ENCODE peak calls at places on chromosomes 13 and 19, in eight cellular contexts. O is GM06990; W is stomach; N is small intestine; Z is activated gamma-delta T cell treated with Interleukin-2 at 50 U/mL for 16 hours; K is ACHN; J is CD8-positive, alpha-beta T cell; G is suprapubic skin. I is an unnamed sample.

GRCh38 chr19:604355-604754 is 14.7 kb downstream of the HCN2 start:
- DNase-seq in Z (no peak), G (no peak), J (no peak), K (no peak), O (peak; percentile 78), W (no peak), N (no peak), I (no peak)

GRCh38 chr19:11457115-11457514 is 21.7 kb downstream of the PRKCSH start:
- DNase-seq in N (no peak), K (no peak), W (no peak), Z (no peak), J (no peak), G (no peak), O (no peak), I (no peak)

GRCh38 chr13:32911506-32911905 is 104.7 kb upstream of the KL start:
- DNase-seq in K (peak; percentile 70), G (no peak), Z (no peak), J (no peak), N (peak; percentile 19), W (no peak), O (no peak), I (peak; percentile 61)

GRCh38 chr19:6108721-6109633 is 1.3 kb downstream of the RFX2 start:
- DNase-seq in Z (peak; percentile 57), K (peak; percentile 37), G (no peak), J (peak; percentile 61), W (peak; percentile 32), O (peak; percentile 52), N (no peak), I (no peak)

GRCh38 chr19:48341006-48341405 is 15.7 kb downstream of the EMP3 start:
- DNase-seq in K (peak; percentile 49), O (no peak), Z (no peak), W (no peak), J (no peak), G (no peak), N (no peak), I (no peak)

GRCh38 chr19:38849746-38850230 is at the start of gene HNRNPL:
- DNase-seq in G (peak; percentile 100), W (peak; percentile 99), N (no peak), O (peak; percentile 98), Z (peak; percentile 99), J (peak; percentile 99), K (no peak), I (no peak)

GRCh38 chr19:47343194-47343802 is 5.8 kb upstream of the DHX34 start:
- DNase-seq in N (no peak), G (no peak), W (no peak), Z (no peak), J (no peak), O (no peak), K (no peak), I (no peak)

GRCh38 chr19:8305798-8306197 is 2.4 kb downstream of the CD320 start:
- DNase-seq in O (no peak), Z (no peak), J (peak; percentile 8), N (no peak), W (no peak), G (peak; percentile 20), K (no peak), I (no peak)

GRCh38 chr13:37295046-37295445 is 189.6 kb upstream of the CSNK1A1L start:
- DNase-seq in G (no peak), W (peak; percentile 70), O (no peak), N (no peak), J (no peak), Z (no peak), K (no peak), I (no peak)

GRCh38 chr19:7397687-7398086 is 49.0 kb downstream of the ARHGEF18 start:
- DNase-seq in K (no peak), Z (no peak), N (no peak), G (no peak), J (no peak), W (no peak), O (no peak), I (peak; percentile 77)

GRCh38 chr19:34308381-34309367 is 54.3 kb downstream of the GARRE1 start:
- DNase-seq in Z (peak; percentile 11), O (peak; percentile 17), W (no peak), K (no peak), G (no peak), J (peak; percentile 22), N (no peak), I (no peak)

GRCh38 chr19:49836176-49837008 is 14.6 kb upstream of the PTOV1 start:
- DNase-seq in G (no peak), K (no peak), N (no peak), O (no peak), J (no peak), Z (no peak), W (no peak), I (no peak)

GRCh38 chr19:42032428-42032827 is 37.6 kb downstream of the GRIK5 start:
- DNase-seq in N (peak; percentile 66), O (no peak), Z (no peak), K (peak; percentile 29), J (no peak), G (no peak), W (no peak), I (no peak)

I was measured in HTR-8/SVneo.